ENCODE peak calls at places on chromosome 15, in six cellular contexts. W is GM23338, C is HepG2, S is K562, X is A549, R is HCT116. U is an unnamed sample.

GRCh38 chr15:32651229-32651837 is 9.8 kb downstream of the SCG5 start:
- DNase-seq in W (peak; percentile 86), C (peak; percentile 48), R (peak; percentile 23), X (peak; percentile 80), S (peak; percentile 79), U (peak; percentile 41)

GRCh38 chr15:64844576-64845140 is 2.9 kb downstream of the PLEKHO2 start:
- DNase-seq in S (no peak), C (no peak), W (no peak), R (no peak), X (no peak), U (no peak)

GRCh38 chr15:47411733-47412530 is 305.4 kb upstream of the SEMA6D start:
- DNase-seq in W (no peak), R (no peak), S (no peak), X (no peak), C (no peak), U (no peak)

GRCh38 chr15:88388702-88389101 is 78.5 kb downstream of the MRPL46 start:
- DNase-seq in R (no peak), X (peak; percentile 65), W (peak; percentile 18), C (peak; percentile 85), S (no peak), U (no peak)

GRCh38 chr15:79002631-79003030 is 57.8 kb upstream of the CTSH start:
- DNase-seq in W (no peak), C (no peak), X (no peak), R (no peak), S (no peak), U (peak; percentile 24)

GRCh38 chr15:59317211-59317610 is 55.5 kb downstream of the MYO1E start:
- DNase-seq in S (no peak), R (no peak), W (no peak), C (no peak), X (no peak), U (no peak)

GRCh38 chr15:90248760-90249122 is 615 bp upstream of the TTLL13 start:
- DNase-seq in C (no peak), W (peak; percentile 21), S (no peak), R (no peak), X (no peak), U (no peak)

GRCh38 chr15:29440541-29440940 is 170.9 kb upstream of the NSMCE3 start:
- DNase-seq in S (no peak), X (no peak), W (no peak), R (no peak), C (no peak), U (no peak)

GRCh38 chr15:70095387-70096214 is 2.1 kb downstream of the TLE3 start:
- DNase-seq in W (peak; percentile 86), R (no peak), S (peak; percentile 55), C (no peak), X (no peak), U (no peak)

GRCh38 chr15:59170295-59170881 is 36.3 kb upstream of the LDHAL6B start:
- DNase-seq in R (no peak), C (peak; percentile 16), X (no peak), S (no peak), W (peak; percentile 29), U (no peak)

GRCh38 chr15:46275701-46276100 is 640.9 kb downstream of the SQOR start:
- DNase-seq in S (no peak), X (no peak), W (no peak), R (no peak), C (no peak), U (no peak)

GRCh38 chr15:40291088-40291574 is 8.3 kb upstream of the ANKRD63 start:
- DNase-seq in W (peak; percentile 85), S (peak; percentile 74), R (no peak), C (no peak), X (peak; percentile 31), U (no peak)

GRCh38 chr15:76330281-76330680 is 6.3 kb upstream of the ISL2 start:
- DNase-seq in R (no peak), C (peak; percentile 47), X (peak; percentile 90), W (peak; percentile 82), S (peak; percentile 28), U (peak; percentile 52)

GRCh38 chr15:83207622-83208356 is at the start of gene HDGFL3:
- DNase-seq in W (peak; percentile 75), R (no peak), C (no peak), X (peak; percentile 67), S (peak; percentile 62), U (peak; percentile 3)

GRCh38 chr15:100187677-100188076 is 154.1 kb downstream of the ADAMTS17 start:
- DNase-seq in S (no peak), W (no peak), R (no peak), C (no peak), X (no peak), U (no peak)

GRCh38 chr15:80228959-80229610 is 22.9 kb downstream of the CTXND1 start:
- DNase-seq in R (no peak), S (no peak), W (no peak), X (no peak), C (no peak), U (no peak)

GRCh38 chr15:58988011-58988785 is 735 bp downstream of the RNF111 start:
- DNase-seq in R (no peak), S (peak; percentile 89), W (peak; percentile 83), X (peak; percentile 77), C (peak; percentile 62), U (peak; percentile 64)

GRCh38 chr15:57637836-57638235 is 46.1 kb downstream of the MYZAP start:
- DNase-seq in S (no peak), X (no peak), R (no peak), C (no peak), W (no peak), U (no peak)

GRCh38 chr15:48671381-48672022 is 26.0 kb upstream of the FBN1 start:
- DNase-seq in X (no peak), S (peak; percentile 16), C (no peak), W (no peak), R (no peak), U (no peak)

GRCh38 chr15:89406756-89407650 is 72.4 kb upstream of the POLG start:
- DNase-seq in X (no peak), R (no peak), S (no peak), C (no peak), W (peak; percentile 85), U (no peak)

GRCh38 chr15:90015749-90016148 is 14.6 kb downstream of the ZNF710 start:
- DNase-seq in C (no peak), X (no peak), S (no peak), R (no peak), W (no peak), U (no peak)

GRCh38 chr15:60062826-60063225 is 58.7 kb downstream of the FOXB1 start:
- DNase-seq in S (no peak), C (no peak), X (no peak), W (no peak), R (no peak), U (no peak)

GRCh38 chr15:70098461-70099166 is 897 bp upstream of the TLE3 start:
- DNase-seq in C (peak; percentile 86), W (peak; percentile 79), S (no peak), R (peak; percentile 27), X (peak; percentile 54), U (no peak)

GRCh38 chr15:60507596-60508424 is 28.9 kb upstream of the ICE2 start:
- DNase-seq in X (peak; percentile 75), S (peak; percentile 64), R (peak; percentile 54), W (peak; percentile 79), C (peak; percentile 43), U (no peak)

GRCh38 chr15:75943713-75944215 is 40.1 kb downstream of the FBXO22 start:
- DNase-seq in W (peak; percentile 12), S (no peak), X (no peak), C (no peak), R (no peak), U (no peak)

GRCh38 chr15:26128611-26129140 is 265.5 kb upstream of the ATP10A start:
- DNase-seq in C (no peak), S (no peak), R (no peak), W (no peak), X (no peak), U (no peak)

GRCh38 chr15:88400591-88400990 is 66.6 kb downstream of the MRPL46 start:
- DNase-seq in W (no peak), X (no peak), R (no peak), C (no peak), S (no peak), U (no peak)

GRCh38 chr15:30649952-30650929 is 24.3 kb downstream of the ARHGAP11B start:
- DNase-seq in X (no peak), S (no peak), R (no peak), C (no peak), W (no peak), U (peak; percentile 43)

GRCh38 chr15:32669870-32670623 is 28.5 kb downstream of the SCG5 start:
- DNase-seq in X (no peak), S (no peak), W (peak; percentile 47), R (no peak), C (peak; percentile 84), U (no peak)

GRCh38 chr15:68614621-68615035 is 35.8 kb downstream of the CORO2B start:
- DNase-seq in W (peak; percentile 88), R (no peak), X (no peak), S (no peak), C (no peak), U (no peak)
- H3K4me3 ChIP-seq in W (peak overlapping the region; percentile 20), R (no peak overlapping the region), X (no peak overlapping the region), S (no peak overlapping the region), C (no peak overlapping the region), U (no peak overlapping the region)

DNA sequence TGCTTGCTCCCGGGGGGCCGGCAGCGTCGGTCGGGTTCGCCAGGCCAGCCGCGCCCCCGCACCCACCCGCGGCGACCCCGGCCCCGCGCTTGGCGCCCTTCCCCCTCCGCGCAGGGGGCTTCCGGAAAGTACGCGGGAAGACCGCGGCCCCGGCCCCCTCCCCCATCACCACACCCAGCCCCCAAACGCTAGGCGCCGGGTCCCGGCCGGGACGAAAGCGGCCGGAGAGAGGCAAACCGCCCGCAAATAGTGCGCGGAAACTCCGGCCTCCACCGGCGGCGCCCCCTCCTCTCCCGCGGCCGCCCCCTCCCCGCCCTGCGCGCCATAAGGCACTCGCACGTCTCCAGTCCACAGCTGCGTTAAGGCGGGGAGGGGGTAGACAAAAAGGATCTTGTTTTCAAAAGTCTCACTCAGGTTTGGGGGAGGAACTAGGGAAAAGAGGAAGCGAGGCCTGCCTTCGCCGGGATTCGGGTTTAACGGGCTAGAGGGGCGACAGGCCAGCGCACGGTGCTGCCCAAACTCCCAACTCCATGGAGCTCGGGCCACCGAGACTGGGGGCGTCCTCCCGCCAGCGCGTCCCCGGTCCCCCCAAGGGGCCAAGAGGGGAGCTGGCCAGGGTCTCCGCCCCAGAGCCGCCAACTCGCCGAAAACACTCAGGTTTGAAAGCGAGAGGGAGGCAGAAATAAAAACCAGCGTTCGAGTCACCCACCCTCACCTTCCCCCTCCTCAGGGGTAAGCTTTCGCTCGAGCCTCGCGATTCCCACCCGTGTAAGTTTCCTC is 1.8 kb downstream of the ANP32A start:
- DNase-seq in C (peak; percentile 24), X (peak; percentile 53), R (no peak), S (peak; percentile 51), W (peak; percentile 68), U (peak; percentile 77)
- TF ChIP-seq REST in C (no peak), X (no peak), R (no peak), S (no peak), W (no peak), U (peak; percentile 47)

DNA sequence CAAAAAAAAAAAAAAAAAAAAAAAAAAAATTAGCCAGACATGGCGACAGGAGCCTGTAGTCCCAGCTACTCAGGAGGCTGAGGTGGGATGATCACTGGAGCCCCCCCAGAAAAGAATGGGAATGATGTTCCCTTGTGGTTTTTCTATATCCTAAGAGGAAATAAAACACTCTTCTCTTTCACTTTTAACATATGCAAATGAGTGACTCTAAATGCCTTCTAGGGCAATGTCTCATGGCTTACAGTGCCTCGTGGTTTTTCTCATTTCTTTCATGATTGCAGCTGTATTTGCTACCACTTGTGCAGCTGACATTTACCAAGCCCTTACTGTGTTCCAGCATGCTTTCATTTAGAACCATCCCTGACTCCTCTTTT is 26.4 kb downstream of the STOML1 start:
- DNase-seq in W (peak; percentile 6), S (no peak), X (no peak), R (no peak), C (no peak), U (no peak)
- H3K4me3 ChIP-seq in W (no peak overlapping the region), S (no peak overlapping the region), X (no peak overlapping the region), R (no peak overlapping the region), C (no peak overlapping the region), U (no peak overlapping the region)

GRCh38 chr15:67884514-67885225 is 44.8 kb upstream of the RNU6-1 start:
- DNase-seq in X (peak; percentile 88), R (no peak), C (peak; percentile 89), W (peak; percentile 92), S (peak; percentile 96), U (peak; percentile 68)
- TF ChIP-seq REST in X (no peak), R (no peak), C (no peak), W (no peak), S (no peak), U (no peak)